ENCODE peak calls at places on chromosomes 5 and 9, in four cellular contexts. M is BJ, N is uterus, W is neural progenitor cell. Y is an unnamed sample.

GRCh38 chr5:77773734-77774280 is 2.3 kb downstream of the TBCA start:
- DNase-seq in N (no peak), M (no peak), W (peak), Y (no peak)

GRCh38 chr9:105864248-105864898 is 170.0 kb downstream of the TMEM38B start:
- DNase-seq in M (no peak), W (no peak), N (no peak), Y (no peak)

GRCh38 chr9:109369285-109369684 is 48.4 kb upstream of the EPB41L4B start:
- DNase-seq in N (no peak), M (no peak), W (no peak), Y (no peak)

GRCh38 chr5:637581-638450 is 25.7 kb downstream of the CEP72 start:
- DNase-seq in W (no peak), M (no peak), N (no peak), Y (no peak)

GRCh38 chr9:36082928-36083327 is 46.2 kb downstream of the RECK start:
- DNase-seq in W (no peak), M (no peak), N (no peak), Y (no peak)

GRCh38 chr5:372556-372910 is 51.0 kb downstream of the AHRR start:
- DNase-seq in N (peak), M (no peak), W (no peak), Y (no peak)

GRCh38 chr9:78397045-78397843 is 100.3 kb downstream of the PSAT1 start:
- DNase-seq in N (no peak), M (no peak), W (peak), Y (no peak)

GRCh38 chr5:45385321-45386058 is 310.7 kb downstream of the HCN1 start:
- DNase-seq in N (no peak), M (peak), W (no peak), Y (peak)

GRCh38 chr5:62354028-62354874 is 48.2 kb downstream of the KIF2A start:
- DNase-seq in W (peak), N (no peak), M (peak), Y (peak)

GRCh38 chr9:137276757-137277328 is 683 bp upstream of the TOR4A start:
- DNase-seq in N (peak), M (no peak), W (peak), Y (peak)

GRCh38 chr9:135519179-135519971 is 1.9 kb upstream of the LCN1 start:
- DNase-seq in N (no peak), M (no peak), W (no peak), Y (no peak)

GRCh38 chr5:78912085-78912771 is 72.9 kb downstream of the ARSB start:
- DNase-seq in N (peak), W (no peak), M (no peak), Y (no peak)

GRCh38 chr5:77076961-77077820 is 9.9 kb downstream of the ZBED3 start:
- DNase-seq in M (no peak), N (peak), W (peak), Y (no peak)

GRCh38 chr9:134360897-134361296 is 34.6 kb downstream of the RXRA start:
- DNase-seq in M (no peak), N (no peak), W (no peak), Y (no peak)

GRCh38 chr5:173412566-173412965 is 84.4 kb upstream of the STC2 start:
- DNase-seq in N (no peak), M (no peak), W (no peak), Y (no peak)

GRCh38 chr9:86664603-86665002 is 282.7 kb downstream of the GAS1 start:
- DNase-seq in M (no peak), W (no peak), N (no peak), Y (no peak)

GRCh38 chr9:36803951-36804350 is 230.1 kb downstream of the PAX5 start:
- DNase-seq in W (no peak), M (no peak), N (no peak), Y (no peak)

GRCh38 chr5:54007822-54008777 is 302.3 kb downstream of the ARL15 start:
- DNase-seq in M (no peak), N (no peak), W (no peak), Y (no peak)

GRCh38 chr9:135857371-135857786 is 50.0 kb downstream of the CAMSAP1 start:
- DNase-seq in N (no peak), W (no peak), M (peak), Y (no peak)

GRCh38 chr5:18366234-18366633 is 732.0 kb downstream of the TAF11L14 start:
- DNase-seq in M (no peak), N (no peak), W (no peak), Y (no peak)

GRCh38 chr9:6184749-6185645 is 30.6 kb upstream of the IL33 start:
- DNase-seq in M (no peak), W (no peak), N (peak), Y (no peak)

GRCh38 chr5:136038635-136039034 is 9.8 kb downstream of the TGFBI start:
- DNase-seq in W (no peak), M (no peak), N (no peak), Y (no peak)

GRCh38 chr5:18546570-18546969 is 912.3 kb downstream of the TAF11L14 start:
- DNase-seq in M (no peak), N (no peak), W (no peak), Y (no peak)

GRCh38 chr9:37283730-37284235 is 138.7 kb upstream of the GRHPR start:
- DNase-seq in W (peak), M (peak), N (no peak), Y (no peak)

GRCh38 chr9:15139467-15139866 is 167.5 kb downstream of the TTC39B start:
- DNase-seq in W (peak), N (no peak), M (no peak), Y (no peak)

GRCh38 chr5:101843055-101843454 is 453.0 kb downstream of the SLCO4C1 start:
- DNase-seq in N (no peak), M (no peak), W (no peak), Y (no peak)

GRCh38 chr9:136322756-136323330 is 4.5 kb upstream of the GPSM1 start:
- DNase-seq in N (no peak), M (no peak), W (no peak), Y (no peak)

GRCh38 chr5:43192558-43193170 is 639 bp downstream of the NIM1K start:
- DNase-seq in N (no peak), M (no peak), W (peak), Y (no peak)

GRCh38 chr5:95843733-95844223 is 21.3 kb upstream of the GLRX start:
- DNase-seq in N (no peak), M (no peak), W (no peak), Y (no peak)

DNA sequence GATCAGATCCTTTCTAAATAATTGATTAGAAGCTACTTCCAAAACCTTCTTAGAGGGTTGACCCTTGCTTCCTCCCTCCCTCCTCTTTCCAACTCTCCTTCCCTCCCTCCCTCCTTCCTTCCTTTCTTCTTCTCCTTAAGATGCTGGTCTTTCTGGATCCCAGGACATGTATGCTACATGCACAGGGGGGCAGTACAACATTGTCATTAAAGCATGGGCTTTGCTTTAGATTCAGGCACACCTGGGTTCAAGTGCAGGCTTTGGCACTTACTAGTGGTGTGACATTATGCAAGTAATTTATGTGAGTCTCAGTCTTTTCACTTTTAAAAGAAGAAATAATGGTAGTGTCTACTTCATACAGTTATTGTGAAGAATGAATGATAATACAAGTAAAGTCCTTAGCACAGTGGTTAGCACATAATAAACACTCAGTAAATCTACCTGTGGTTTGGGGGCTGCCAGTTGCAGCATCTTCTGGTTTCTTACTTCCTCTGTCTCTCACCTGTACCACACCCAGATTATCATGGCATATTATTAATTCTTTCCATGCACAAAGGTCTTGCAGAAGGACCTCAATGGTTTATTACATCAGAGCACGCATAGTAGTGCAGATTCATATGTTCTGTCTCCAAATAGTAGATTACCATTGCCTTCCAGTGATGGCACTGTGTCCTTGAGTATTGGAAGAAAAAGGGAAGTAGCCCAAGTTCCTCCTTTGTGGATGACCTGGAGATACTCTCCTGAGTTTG is 154.1 kb downstream of the ARHGAP26 start:
- DNase-seq in N (no peak), M (no peak), W (no peak), Y (no peak)
- TF ChIP-seq CTCF in N (no peak), M (peak), W (no peak), Y (peak)

GRCh38 chr9:114154597-114155102 is 687 bp upstream of the COL27A1 start:
- DNase-seq in N (no peak), W (no peak), M (no peak), Y (no peak)
- H3K4me3 ChIP-seq in N (peak), W (peak), M (peak), Y (peak)

DNA sequence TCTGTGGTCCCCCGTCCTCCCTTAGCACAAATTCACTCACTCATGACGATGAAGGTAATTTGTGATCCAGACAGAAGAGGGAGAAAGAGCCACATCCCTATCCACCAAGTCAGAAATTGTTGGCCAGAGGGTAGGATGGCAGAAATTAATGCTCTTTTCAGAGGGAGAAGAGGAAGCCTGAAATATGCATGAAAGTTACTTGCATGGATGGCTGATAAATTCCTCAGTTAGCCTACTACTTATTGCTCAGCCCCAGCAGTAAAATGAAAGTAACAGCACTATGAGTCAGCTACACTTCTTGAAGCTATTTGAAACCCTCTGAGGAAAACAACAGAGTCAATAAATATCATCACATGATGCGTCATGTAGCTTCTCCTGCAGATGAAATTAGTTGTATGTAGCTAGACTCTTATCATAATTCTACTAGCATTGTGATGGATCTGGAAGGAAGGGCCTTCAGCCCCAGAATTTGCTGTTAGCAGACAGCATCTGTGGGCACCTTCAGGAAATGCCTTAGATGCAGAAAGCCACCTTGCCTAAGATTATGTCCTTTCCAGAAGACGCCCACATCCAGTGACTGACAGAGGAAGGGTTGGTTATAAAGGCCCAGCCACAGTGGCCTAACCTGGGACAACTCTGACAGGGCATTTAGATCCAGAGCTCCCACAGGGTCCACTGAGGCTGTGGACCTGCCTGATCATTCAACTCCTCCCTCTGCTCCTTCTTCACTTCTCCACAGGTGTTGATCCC is 81.2 kb upstream of the CCDC112 start:
- DNase-seq in W (no peak), M (peak), N (no peak), Y (peak)
- TF ChIP-seq CTCF in W (no peak), M (peak), N (no peak), Y (peak)

DNA sequence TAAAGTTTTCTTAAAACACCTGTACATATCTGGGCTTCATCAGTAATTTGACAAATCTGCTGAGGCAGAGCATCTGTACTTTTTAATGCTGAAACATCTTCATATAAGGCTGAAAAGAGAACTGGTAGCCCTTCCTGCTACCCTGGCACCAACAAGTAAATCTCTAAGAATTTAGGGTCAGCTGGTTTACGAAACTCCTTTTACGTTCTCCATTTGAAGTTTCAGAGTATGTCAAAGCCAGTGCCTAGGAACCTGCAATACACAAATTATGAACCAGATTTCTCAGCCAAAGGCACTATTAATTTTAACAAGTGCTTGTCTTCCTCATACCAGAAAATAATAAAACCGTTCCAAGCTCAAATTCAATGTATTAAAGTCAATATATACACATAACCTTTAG is 3.8 kb downstream of the ZFAND5 start:
- DNase-seq in M (no peak), N (no peak), W (no peak), Y (no peak)
- H3K4me3 ChIP-seq in M (peak), N (peak), W (peak), Y (peak)

GRCh38 chr9:1829719-1830118 is 185.4 kb upstream of the SMARCA2 start:
- DNase-seq in M (no peak), N (no peak), W (no peak), Y (no peak)
- TF ChIP-seq CTCF in M (no peak), N (no peak), W (no peak), Y (no peak)

GRCh38 chr5:149273237-149273636 is 1.6 kb downstream of the AFAP1L1 start:
- DNase-seq in M (no peak), N (no peak), W (no peak), Y (no peak)
- H3K4me3 ChIP-seq in M (no peak), N (no peak), W (no peak), Y (peak)

Y was measured in HFF-Myc.